ENCODE peak calls at places on chromosomes 12 and 14, in ten cellular contexts. Y is erythroblast, R is prostate gland, D is GM12892, N is heart left ventricle, G is thyroid gland, X is H54, L is gastrocnemius medialis, K is IMR-90, V is breast epithelium. O is an unnamed sample.
A peak's percentile ranks its signal among the peaks of the same experiment; 100 is the strongest.

GRCh38 chr14:33901429-33902155 is 49.3 kb downstream of the EGLN3 start:
- DNase-seq in G (no peak), Y (no peak), K (no peak), D (no peak), X (no peak), N (no peak), L (no peak), V (no peak), R (no peak), O (no peak)

GRCh38 chr14:76640923-76641395 is 120.3 kb upstream of the VASH1 start:
- DNase-seq in L (no peak), V (no peak), K (no peak), R (no peak), D (no peak), N (no peak), G (no peak), X (no peak), Y (no peak), O (no peak)

GRCh38 chr12:118360785-118361404 is 11.8 kb downstream of the TAOK3 start:
- DNase-seq in K (peak; percentile 80), V (no peak), Y (peak; percentile 63), G (no peak), D (no peak), L (no peak), X (no peak), R (no peak), N (no peak), O (no peak)

GRCh38 chr14:62269204-62269603 is 507.0 kb downstream of the SNAPC1 start:
- DNase-seq in X (no peak), N (no peak), G (no peak), Y (no peak), R (no peak), K (peak; percentile 25), D (no peak), L (no peak), V (no peak), O (no peak)

GRCh38 chr12:28795306-28795705 is 353.8 kb upstream of the FAR2 start:
- DNase-seq in D (no peak), G (no peak), X (no peak), K (peak; percentile 69), N (no peak), R (no peak), Y (no peak), L (no peak), V (no peak), O (no peak)

GRCh38 chr12:19616781-19617180 is 177.5 kb downstream of the AEBP2 start:
- DNase-seq in D (no peak), K (no peak), V (no peak), X (no peak), Y (no peak), G (no peak), R (no peak), N (no peak), L (no peak), O (no peak)

GRCh38 chr12:27025116-27025515 is 2.8 kb downstream of the MED21 start:
- DNase-seq in X (no peak), N (no peak), D (no peak), V (no peak), R (no peak), Y (no peak), L (no peak), G (no peak), K (peak; percentile 15), O (no peak)

GRCh38 chr12:114440450-114441383 is 34.8 kb upstream of the TBX5 start:
- DNase-seq in Y (no peak), N (no peak), G (no peak), X (no peak), K (no peak), L (no peak), D (no peak), R (no peak), V (no peak), O (no peak)

GRCh38 chr14:54893151-54893760 is 9.4 kb downstream of the GCH1 start:
- DNase-seq in V (no peak), Y (peak; percentile 47), X (peak; percentile 22), K (peak; percentile 80), G (no peak), L (no peak), D (no peak), N (no peak), R (no peak), O (no peak)

GRCh38 chr14:48967419-48967818 is 618.8 kb downstream of the RPS29 start:
- DNase-seq in N (no peak), X (no peak), V (no peak), G (no peak), D (no peak), K (peak; percentile 8), Y (no peak), L (no peak), R (no peak), O (no peak)

GRCh38 chr12:12266389-12266872 is 413 bp downstream of the LRP6 start:
- DNase-seq in R (peak; percentile 26), L (peak; percentile 20), Y (no peak), K (no peak), D (no peak), N (no peak), V (no peak), G (no peak), X (no peak), O (peak; percentile 23)

GRCh38 chr12:12265035-12265434 is 1.8 kb downstream of the LRP6 start:
- DNase-seq in L (no peak), K (no peak), N (no peak), R (no peak), X (no peak), D (no peak), Y (no peak), G (no peak), V (no peak), O (no peak)

GRCh38 chr12:12267801-12268200 is 957 bp upstream of the LRP6 start:
- DNase-seq in Y (peak; percentile 32), D (no peak), V (no peak), R (no peak), X (no peak), L (no peak), K (no peak), G (no peak), N (no peak), O (no peak)

GRCh38 chr12:12265571-12266388 is 1.1 kb downstream of the LRP6 start:
- DNase-seq in R (peak; percentile 34), X (no peak), N (no peak), Y (peak; percentile 59), K (peak; percentile 64), G (peak; percentile 26), D (no peak), L (no peak), V (no peak), O (no peak)

DNA sequence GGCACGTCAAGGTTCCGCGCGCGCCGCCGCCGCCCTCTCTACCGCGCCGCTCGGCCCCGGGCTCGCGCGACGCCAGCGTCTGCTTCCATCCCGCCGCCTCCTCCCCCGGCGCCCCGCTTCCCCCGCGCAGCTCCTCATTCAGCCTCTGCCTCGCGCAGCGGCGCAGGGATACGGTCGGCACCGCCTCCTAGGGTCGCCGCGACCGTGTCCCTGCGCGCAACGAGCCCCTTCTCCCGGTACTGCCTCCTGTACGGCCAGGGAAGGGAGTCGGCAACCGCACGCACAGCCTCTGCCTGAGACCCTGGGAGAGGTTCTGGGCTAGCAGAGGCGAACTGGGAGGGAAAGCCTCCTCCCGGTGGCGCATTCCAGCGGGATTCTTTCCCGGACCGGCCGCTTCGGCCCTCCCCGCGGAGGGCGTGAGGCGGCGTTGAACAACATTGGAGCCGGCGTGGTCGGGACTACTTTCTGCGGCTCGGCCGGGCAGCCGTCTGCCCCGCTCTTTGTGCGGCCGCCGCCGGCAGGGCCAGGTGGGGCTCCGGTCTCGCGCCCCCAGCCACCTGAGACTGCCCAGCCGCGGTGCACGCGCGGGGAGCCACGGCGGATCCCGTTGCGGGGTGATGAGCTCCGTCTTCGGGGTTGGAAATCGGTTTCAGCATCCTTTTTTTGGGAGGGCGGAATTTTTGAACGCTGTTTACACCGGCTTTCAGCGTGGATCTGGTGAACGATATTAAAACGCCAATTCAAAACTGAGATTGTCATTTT is at the start of gene LRP6:
- DNase-seq in N (peak; percentile 94), V (peak; percentile 78), X (peak; percentile 86), Y (peak; percentile 96), R (peak; percentile 88), K (peak; percentile 94), D (peak; percentile 76), L (peak; percentile 84), G (peak; percentile 91), O (peak; percentile 88)
- TF ChIP-seq POLR2A in N (no peak), V (peak; percentile 67), X (peak; percentile 88), Y (peak; percentile 59), R (peak; percentile 56), K (peak; percentile 94), D (peak; percentile 45), L (peak; percentile 68), G (peak; percentile 85), O (peak; percentile 73)

GRCh38 chr14:73462078-73462715 is 3.9 kb upstream of the NUMB start:
- DNase-seq in N (peak; percentile 58), R (peak; percentile 90), K (peak; percentile 43), G (peak; percentile 76), D (no peak), X (no peak), Y (peak; percentile 87), V (peak; percentile 70), L (peak; percentile 21), O (peak; percentile 88)
- TF ChIP-seq POLR2A in N (no peak), R (no peak), K (no peak), G (no peak), D (no peak), X (no peak), Y (no peak), V (no peak), L (no peak), O (peak; percentile 82)

GRCh38 chr14:39102265-39102968 is 618 bp downstream of the SEC23A start:
- DNase-seq in D (no peak), K (peak; percentile 44), G (no peak), X (no peak), V (no peak), R (peak; percentile 9), L (peak; percentile 17), N (peak; percentile 12), Y (peak; percentile 44), O (peak; percentile 73)
- TF ChIP-seq POLR2A in D (no peak), K (no peak), G (no peak), X (no peak), V (no peak), R (no peak), L (no peak), N (no peak), Y (no peak), O (no peak)

GRCh38 chr12:131799195-131799594 is 29.0 kb upstream of the MMP17 start:
- DNase-seq in X (no peak), D (no peak), V (no peak), R (no peak), N (no peak), G (no peak), L (no peak), Y (no peak), K (no peak), O (no peak)
- TF ChIP-seq POLR2A in X (no peak), D (no peak), V (no peak), R (no peak), N (no peak), G (no peak), L (no peak), Y (no peak), K (no peak), O (no peak)

O was measured in transverse colon.